ENCODE peak calls at places on chromosomes 2 and 18, in ten cellular contexts. L, V, W, O, A, B, M, U, Z and D are unnamed samples.

GRCh38 chr18:58911766-58912165 is 47.1 kb downstream of the ZNF532 start:
- DNase-seq in L (peak), V (no peak), W (no peak), O (peak), A (no peak), B (no peak), M (peak), U (no peak), Z (peak), D (no peak)

GRCh38 chr18:29711931-29712330 is 1330.6 kb downstream of the DSC3 start:
- DNase-seq in L (no peak), V (no peak), W (no peak), O (no peak), A (no peak), B (no peak), M (peak), U (no peak), Z (no peak), D (no peak)

GRCh38 chr2:19362652-19363473 is 4.4 kb upstream of the OSR1 start:
- DNase-seq in L (peak), V (peak), W (peak), O (peak), A (peak), B (no peak), M (peak), U (peak), Z (peak), D (no peak)

GRCh38 chr2:60406192-60406591 is 147.3 kb downstream of the BCL11A start:
- DNase-seq in L (no peak), V (no peak), W (no peak), O (no peak), A (no peak), B (no peak), M (no peak), U (no peak), Z (no peak), D (no peak)

GRCh38 chr2:134333646-134334189 is 79.8 kb downstream of the MGAT5 start:
- DNase-seq in L (no peak), V (no peak), W (no peak), O (no peak), A (no peak), B (no peak), M (no peak), U (no peak), Z (no peak), D (no peak)

GRCh38 chr18:68449292-68449691 is 265.6 kb downstream of the TMX3 start:
- DNase-seq in L (no peak), V (peak), W (peak), O (no peak), A (no peak), B (no peak), M (no peak), U (no peak), Z (peak), D (no peak)

GRCh38 chr18:36187138-36187825 is at the start of gene MOCOS:
- DNase-seq in L (peak), V (no peak), W (no peak), O (peak), A (no peak), B (peak), M (peak), U (peak), Z (peak), D (peak)

GRCh38 chr2:127614246-127614645 is 31.7 kb upstream of the GPR17 start:
- DNase-seq in L (no peak), V (no peak), W (no peak), O (no peak), A (no peak), B (no peak), M (no peak), U (no peak), Z (no peak), D (no peak)

GRCh38 chr2:161370981-161371380 is 45.1 kb upstream of the TBR1 start:
- DNase-seq in L (no peak), V (no peak), W (no peak), O (no peak), A (no peak), B (no peak), M (no peak), U (no peak), Z (no peak), D (no peak)

GRCh38 chr2:201859886-201860285 is 53.5 kb downstream of the CDK15 start:
- DNase-seq in L (no peak), V (peak), W (no peak), O (no peak), A (no peak), B (no peak), M (no peak), U (no peak), Z (peak), D (no peak)

GRCh38 chr2:2644040-2644439 is 313.0 kb upstream of the MYT1L start:
- DNase-seq in L (no peak), V (no peak), W (no peak), O (no peak), A (no peak), B (no peak), M (no peak), U (no peak), Z (no peak), D (no peak)

GRCh38 chr2:239150125-239151011 is 250.5 kb downstream of the HDAC4 start:
- DNase-seq in L (no peak), V (no peak), W (no peak), O (peak), A (no peak), B (no peak), M (no peak), U (no peak), Z (no peak), D (peak)

GRCh38 chr2:26483957-26484565 is 6.1 kb upstream of the OTOF start:
- DNase-seq in L (no peak), V (no peak), W (no peak), O (peak), A (no peak), B (no peak), M (no peak), U (no peak), Z (no peak), D (no peak)

GRCh38 chr18:8948011-8948410 is 154.5 kb upstream of the NDUFV2 start:
- DNase-seq in L (no peak), V (no peak), W (no peak), O (no peak), A (no peak), B (no peak), M (no peak), U (no peak), Z (no peak), D (no peak)

GRCh38 chr2:100752628-100753333 is 67.2 kb upstream of the NPAS2 start:
- DNase-seq in L (peak), V (no peak), W (peak), O (no peak), A (no peak), B (peak), M (no peak), U (no peak), Z (peak), D (no peak)

GRCh38 chr18:39701839-39702238 is 2136.2 kb upstream of the CELF4 start:
- DNase-seq in L (peak), V (no peak), W (no peak), O (no peak), A (no peak), B (peak), M (no peak), U (no peak), Z (peak), D (no peak)

GRCh38 chr2:71299507-71299906 is 32.1 kb upstream of the ZNF638 start:
- DNase-seq in L (peak), V (no peak), W (no peak), O (no peak), A (peak), B (no peak), M (peak), U (no peak), Z (peak), D (no peak)
- TF ChIP-seq CTCF in L (peak), V (peak), W (peak), O (peak), A (peak), B (peak), M (peak), U (peak), Z (peak), D (peak)

DNA sequence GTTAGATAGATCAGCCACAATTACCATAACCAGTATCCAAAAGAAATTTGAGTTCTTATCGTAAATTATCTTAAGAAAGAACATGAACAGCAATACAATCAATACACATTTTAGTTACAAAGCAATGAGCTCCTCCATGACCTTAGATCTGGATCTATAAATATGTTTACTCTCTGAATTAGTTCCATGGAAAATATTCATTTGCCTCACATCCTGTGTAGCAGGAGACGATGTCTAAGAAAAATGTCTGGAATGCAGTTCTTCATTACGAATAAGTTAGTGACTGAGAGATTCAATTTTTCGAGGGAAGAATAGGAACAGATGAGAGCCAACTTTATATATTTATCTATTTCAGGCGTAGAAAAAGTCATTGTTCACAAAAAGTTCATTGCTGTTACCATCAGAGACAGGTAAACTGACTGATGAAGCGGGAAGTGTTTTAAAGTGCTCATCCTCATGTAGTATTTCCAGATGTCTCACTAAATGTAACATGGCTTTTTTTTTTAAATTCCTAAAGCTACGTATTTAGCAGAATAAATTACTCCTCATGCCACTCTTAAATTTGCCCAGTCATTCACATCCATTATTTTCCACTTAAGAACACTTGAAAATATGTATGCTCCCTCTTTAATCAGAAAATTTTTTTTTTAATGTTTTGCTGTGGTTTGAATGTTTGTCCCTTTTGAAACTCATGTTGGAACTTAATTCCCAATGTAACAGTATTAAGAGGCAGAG is 106.5 kb upstream of the SCN1A start:
- DNase-seq in L (peak), V (peak), W (no peak), O (no peak), A (no peak), B (peak), M (no peak), U (no peak), Z (peak), D (no peak)
- H3K4me3 ChIP-seq in L (no peak), V (no peak), W (no peak), O (no peak), A (no peak), B (no peak), M (no peak), U (no peak), Z (no peak), D (no peak)

DNA sequence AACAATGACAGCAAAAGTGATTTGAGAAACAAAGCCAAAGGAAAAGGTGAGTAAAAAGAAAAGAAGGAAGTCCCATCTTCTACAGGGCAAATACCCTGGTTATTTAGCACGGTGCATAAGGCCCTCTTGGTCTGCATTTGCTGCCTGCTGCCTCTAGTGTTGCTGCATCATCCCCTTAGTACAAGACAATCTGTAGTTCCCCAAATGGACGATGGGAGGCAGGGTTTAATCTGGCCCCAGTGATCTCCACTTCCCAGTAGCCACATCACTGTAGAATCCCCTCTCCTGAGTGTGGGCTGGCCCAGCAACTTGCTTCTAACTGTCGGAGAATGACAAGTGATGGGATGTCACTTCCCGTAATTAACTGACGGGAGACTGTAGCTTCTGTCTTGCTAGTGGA is 85.1 kb downstream of the CTAGE1 start:
- DNase-seq in L (peak), V (no peak), W (no peak), O (no peak), A (no peak), B (no peak), M (peak), U (no peak), Z (no peak), D (no peak)
- TF ChIP-seq CTCF in L (no peak), V (no peak), W (peak), O (no peak), A (no peak), B (peak), M (peak), U (no peak), Z (peak), D (no peak)

GRCh38 chr18:48961547-48961946 is 10.8 kb upstream of the SMAD7 start:
- DNase-seq in L (no peak), V (no peak), W (no peak), O (no peak), A (no peak), B (no peak), M (no peak), U (no peak), Z (peak), D (no peak)
- H3K4me3 ChIP-seq in L (no peak), V (no peak), W (no peak), O (no peak), A (no peak), B (no peak), M (no peak), U (no peak), Z (no peak), D (no peak)

DNA sequence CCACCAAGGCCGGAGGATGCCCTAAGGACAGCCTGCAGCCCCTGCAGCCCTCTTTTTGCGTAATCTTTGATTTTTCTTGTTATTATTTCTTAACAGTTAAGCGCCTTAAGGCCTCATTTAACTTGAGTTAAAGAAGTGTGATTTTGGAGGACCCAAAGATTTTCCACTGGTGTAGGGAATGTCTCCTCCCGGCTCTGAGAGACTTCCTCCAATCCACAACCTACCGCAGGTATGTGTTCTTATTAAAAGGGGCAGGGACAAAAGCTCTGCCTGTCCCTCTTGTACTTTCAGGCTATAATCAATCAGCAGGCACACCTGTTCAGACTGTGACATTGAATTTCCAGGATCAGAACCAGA is 285.1 kb downstream of the PRKCE start:
- DNase-seq in L (no peak), V (no peak), W (no peak), O (no peak), A (no peak), B (no peak), M (no peak), U (no peak), Z (no peak), D (no peak)
- TF ChIP-seq CTCF in L (no peak), V (no peak), W (no peak), O (no peak), A (peak), B (no peak), M (no peak), U (no peak), Z (no peak), D (peak)

DNA sequence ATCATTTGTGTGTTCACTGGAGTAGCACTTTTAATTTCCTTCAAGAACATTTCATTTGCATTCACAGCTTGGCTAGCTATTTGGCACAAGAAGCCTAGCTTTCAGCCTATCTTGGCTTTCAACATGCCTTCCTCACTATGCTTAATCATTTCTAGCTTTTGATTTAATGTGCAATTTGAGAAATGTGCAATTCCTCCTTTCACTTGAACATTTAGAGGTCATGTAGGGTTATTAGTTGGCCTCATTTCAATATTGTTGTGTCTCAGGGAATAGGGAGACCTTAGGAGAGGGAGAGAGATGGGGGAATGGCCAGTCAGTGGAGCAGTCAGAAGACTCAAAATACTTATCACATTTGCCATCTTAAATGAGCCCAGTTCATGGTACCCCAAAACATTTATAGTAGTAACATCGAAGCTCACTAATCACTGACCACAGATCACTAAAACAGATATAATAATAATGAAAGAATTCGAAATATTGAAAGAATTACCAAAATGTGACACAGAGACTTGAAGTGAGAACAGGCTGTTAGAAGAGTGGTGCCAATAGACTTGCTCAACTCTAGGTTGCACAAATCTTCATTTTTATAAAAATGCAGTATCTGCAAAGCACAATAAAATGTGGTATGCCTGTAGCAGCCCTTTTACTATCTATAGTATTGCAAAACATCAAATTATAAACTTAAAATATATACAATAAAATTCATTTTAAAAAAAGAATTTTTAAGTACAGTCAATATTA is 561.2 kb downstream of the METTL4 start:
- DNase-seq in L (no peak), V (no peak), W (no peak), O (no peak), A (no peak), B (no peak), M (no peak), U (no peak), Z (no peak), D (no peak)
- H3K4me3 ChIP-seq in L (no peak), V (no peak), W (no peak), O (no peak), A (no peak), B (no peak), M (no peak), U (no peak), Z (no peak), D (no peak)

DNA sequence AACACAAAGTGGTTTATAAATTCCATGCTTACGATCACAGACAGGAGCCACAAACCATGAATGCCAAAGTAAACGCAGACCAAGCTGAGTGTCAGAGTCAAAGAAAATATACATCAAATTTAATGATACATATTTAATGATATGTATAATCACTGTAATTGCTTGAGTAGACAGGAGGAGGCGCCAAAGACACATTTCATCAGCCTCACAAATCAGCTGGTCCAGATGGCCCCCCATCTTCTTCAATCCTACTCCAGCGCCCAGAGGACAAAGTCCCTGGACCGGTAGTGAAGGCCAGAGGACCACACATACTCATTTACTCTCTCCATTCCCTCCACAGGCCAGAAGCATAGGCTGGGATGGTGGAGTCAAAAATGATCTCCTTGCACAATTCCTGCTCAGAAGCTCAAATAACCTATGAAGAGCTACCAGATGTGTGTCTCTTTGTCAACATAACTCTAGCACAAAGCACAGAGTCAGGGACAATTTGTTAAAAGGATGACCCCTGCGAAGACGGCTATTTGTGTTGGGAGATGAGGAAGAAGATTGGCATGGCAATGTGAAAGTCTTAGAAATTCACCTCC is 149.3 kb upstream of the PGAP1 start:
- DNase-seq in L (peak), V (no peak), W (no peak), O (no peak), A (no peak), B (no peak), M (peak), U (no peak), Z (no peak), D (no peak)
- TF ChIP-seq CTCF in L (peak), V (peak), W (peak), O (no peak), A (peak), B (peak), M (peak), U (no peak), Z (peak), D (peak)

GRCh38 chr2:32877587-32878162 is 69.1 kb upstream of the LTBP1 start:
- DNase-seq in L (no peak), V (no peak), W (no peak), O (no peak), A (no peak), B (no peak), M (no peak), U (no peak), Z (no peak), D (no peak)

GRCh38 chr2:32874931-32875330 is 71.8 kb upstream of the LTBP1 start:
- DNase-seq in L (no peak), V (no peak), W (no peak), O (no peak), A (no peak), B (no peak), M (no peak), U (no peak), Z (no peak), D (no peak)
- H3K4me3 ChIP-seq in L (no peak), V (no peak), W (no peak), O (no peak), A (no peak), B (no peak), M (no peak), U (no peak), Z (no peak), D (no peak)

GRCh38 chr2:12416600-12416999 is 300.1 kb upstream of the TRIB2 start:
- DNase-seq in L (peak), V (no peak), W (peak), O (peak), A (no peak), B (no peak), M (peak), U (peak), Z (peak), D (no peak)
- TF ChIP-seq CTCF in L (no peak), V (peak), W (peak), O (peak), A (peak), B (peak), M (peak), U (no peak), Z (peak), D (peak)

DNA sequence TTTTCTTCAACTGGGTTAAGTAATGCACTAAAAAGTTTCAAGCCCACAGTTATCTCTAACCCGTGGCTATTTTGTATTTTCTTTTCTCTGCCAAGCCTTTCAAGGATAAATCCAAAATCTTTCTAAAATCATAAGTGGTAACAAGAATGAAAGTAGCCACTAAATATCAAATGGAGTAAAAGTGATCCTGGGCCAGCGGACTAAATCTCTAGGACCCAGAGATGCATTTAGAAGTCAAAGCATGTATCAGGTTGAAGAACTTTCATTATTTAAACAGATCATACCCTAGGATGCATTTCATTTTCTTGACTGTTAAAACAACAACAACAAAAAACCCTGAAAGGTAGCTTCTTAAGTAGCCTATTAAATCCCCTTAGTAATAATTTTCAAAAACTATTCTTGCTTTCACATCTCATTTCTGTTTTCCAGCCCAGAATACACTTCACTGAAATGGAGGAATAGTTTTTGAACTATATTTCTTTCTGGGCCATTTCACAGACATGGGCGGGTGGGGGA is 4.8 kb upstream of the POU3F3 start:
- DNase-seq in L (no peak), V (no peak), W (no peak), O (no peak), A (no peak), B (no peak), M (no peak), U (no peak), Z (no peak), D (no peak)
- H3K4me3 ChIP-seq in L (no peak), V (no peak), W (no peak), O (no peak), A (no peak), B (peak), M (no peak), U (no peak), Z (no peak), D (no peak)